ENCODE peak calls at places on chromosomes 3 and 15, in five cellular contexts. M, D, Q, S and N are unnamed samples.

GRCh38 chr3:62928256-62928655 is 53.0 kb upstream of the CADPS start:
- DNase-seq in M (no peak), D (no peak), Q (no peak), S (no peak), N (no peak)

GRCh38 chr3:116517308-116517707 is 72.0 kb upstream of the LSAMP start:
- DNase-seq in M (no peak), D (no peak), Q (no peak), S (no peak), N (peak)

GRCh38 chr3:87298111-87298718 is 21.8 kb upstream of the POU1F1 start:
- DNase-seq in M (no peak), D (peak), Q (no peak), S (no peak), N (peak)

GRCh38 chr15:39621961-39622360 is 41.1 kb downstream of the THBS1 start:
- DNase-seq in M (no peak), D (no peak), Q (no peak), S (no peak), N (no peak)

GRCh38 chr3:152622813-152623167 is 212.1 kb upstream of the P2RY1 start:
- DNase-seq in M (no peak), D (no peak), Q (no peak), S (no peak), N (no peak)

GRCh38 chr3:66598168-66598567 is 97.3 kb upstream of the LRIG1 start:
- DNase-seq in M (no peak), D (no peak), Q (no peak), S (no peak), N (no peak)

GRCh38 chr3:17158941-17159682 is 274.4 kb downstream of the PLCL2 start:
- DNase-seq in M (peak), D (no peak), Q (no peak), S (no peak), N (no peak)

GRCh38 chr3:4584537-4585249 is 91.5 kb downstream of the ITPR1 start:
- DNase-seq in M (peak), D (no peak), Q (peak), S (no peak), N (peak)

GRCh38 chr3:141659821-141660597 is 78.1 kb upstream of the RNF7 start:
- DNase-seq in M (peak), D (peak), Q (peak), S (no peak), N (no peak)

GRCh38 chr3:18580268-18580667 is 155.1 kb upstream of the SATB1 start:
- DNase-seq in M (peak), D (no peak), Q (no peak), S (no peak), N (no peak)

GRCh38 chr15:70533931-70534742 is 229.2 kb downstream of the UACA start:
- DNase-seq in M (no peak), D (no peak), Q (no peak), S (no peak), N (no peak)

GRCh38 chr3:29153811-29154210 is 127.1 kb upstream of the RBMS3 start:
- DNase-seq in M (no peak), D (no peak), Q (no peak), S (peak), N (no peak)

GRCh38 chr15:76342382-76343201 is 6.0 kb downstream of the ISL2 start:
- DNase-seq in M (no peak), D (no peak), Q (no peak), S (no peak), N (no peak)

GRCh38 chr3:197404030-197404429 is 105.6 kb upstream of the DLG1 start:
- DNase-seq in M (no peak), D (no peak), Q (no peak), S (no peak), N (no peak)

GRCh38 chr3:52291508-52292181 is 4.0 kb downstream of the GLYCTK start:
- DNase-seq in M (no peak), D (no peak), Q (no peak), S (no peak), N (no peak)

GRCh38 chr3:40994611-40995010 is 204.7 kb upstream of the CTNNB1 start:
- DNase-seq in M (no peak), D (no peak), Q (no peak), S (no peak), N (no peak)

GRCh38 chr3:112739252-112739945 is 98.5 kb upstream of the CCDC80 start:
- DNase-seq in M (no peak), D (no peak), Q (no peak), S (no peak), N (no peak)

GRCh38 chr3:53350652-53351051 is 3.3 kb upstream of the DCP1A start:
- DNase-seq in M (peak), D (peak), Q (no peak), S (no peak), N (peak)

GRCh38 chr3:76138921-76139320 is 353.6 kb upstream of the ZNF717 start:
- DNase-seq in M (no peak), D (no peak), Q (no peak), S (no peak), N (no peak)

GRCh38 chr3:193972816-193973215 is 163.1 kb upstream of the HES1 start:
- DNase-seq in M (no peak), D (no peak), Q (no peak), S (no peak), N (no peak)

GRCh38 chr3:135896613-135897012 is 68.9 kb upstream of the PPP2R3A start:
- DNase-seq in M (peak), D (peak), Q (no peak), S (no peak), N (no peak)